ENCODE peak calls at places on chromosomes 5 and 9, in four cellular contexts. R is T1000, K is occipital lobe, W is BE2C. U is an unnamed sample.

GRCh38 chr5:63961598-63962161 is 565 bp downstream of the HTR1A start:
- DNase-seq in R (no peak), K (no peak), W (no peak), U (no peak)

GRCh38 chr5:132747693-132748440 is 641 bp downstream of the CCNI2 start:
- DNase-seq in K (no peak), W (no peak), R (no peak), U (no peak)

GRCh38 chr5:159518361-159518760 is 188.1 kb upstream of the IL12B start:
- DNase-seq in R (no peak), W (no peak), K (no peak), U (no peak)

GRCh38 chr5:75461679-75462078 is 49.8 kb downstream of the CERT1 start:
- DNase-seq in K (no peak), R (no peak), W (no peak), U (no peak)

GRCh38 chr5:80714570-80715298 is 60.0 kb upstream of the DHFR start:
- DNase-seq in R (no peak), W (no peak), K (no peak), U (no peak)

GRCh38 chr9:126055386-126055785 is 271.2 kb upstream of the MVB12B start:
- DNase-seq in K (no peak), W (no peak), R (no peak), U (no peak)

GRCh38 chr5:147538232-147538631 is 28.4 kb upstream of the DPYSL3 start:
- DNase-seq in R (no peak), K (no peak), W (no peak), U (no peak)

GRCh38 chr5:6576861-6577501 is 55.9 kb downstream of the NSUN2 start:
- DNase-seq in R (no peak), W (peak), K (no peak), U (no peak)

GRCh38 chr5:78574157-78574673 is 74.4 kb downstream of the LHFPL2 start:
- DNase-seq in K (no peak), R (no peak), W (no peak), U (no peak)

GRCh38 chr9:127991017-127991756 is 10.4 kb upstream of the EEIG1 start:
- DNase-seq in W (no peak), K (no peak), R (no peak), U (no peak)

GRCh38 chr5:154476343-154477213 is 1.4 kb downstream of the HAND1 start:
- DNase-seq in W (no peak), K (no peak), R (no peak), U (no peak)

GRCh38 chr9:107770716-107771115 is 281.1 kb upstream of the KLF4 start:
- DNase-seq in W (no peak), R (no peak), K (no peak), U (no peak)

GRCh38 chr5:57550132-57550531 is 67.5 kb upstream of the ACTBL2 start:
- DNase-seq in W (no peak), K (no peak), R (no peak), U (no peak)

GRCh38 chr5:108521841-108522506 is 140.1 kb upstream of the FBXL17 start:
- DNase-seq in W (peak), K (no peak), R (peak), U (peak)

GRCh38 chr9:134521817-134522501 is 119.6 kb upstream of the COL5A1 start:
- DNase-seq in W (no peak), K (no peak), R (no peak), U (no peak)

GRCh38 chr5:59905217-59905616 is 11.7 kb upstream of the PDE4D start:
- DNase-seq in W (no peak), R (no peak), K (no peak), U (no peak)

GRCh38 chr9:34252016-34252415 is 73.2 kb downstream of the UBAP1 start:
- DNase-seq in K (no peak), R (no peak), W (no peak), U (no peak)

GRCh38 chr9:93582115-93582514 is 5.7 kb downstream of the PHF2 start:
- DNase-seq in K (no peak), W (no peak), R (no peak), U (no peak)

GRCh38 chr5:168327994-168328393 is 36.5 kb downstream of the WWC1 start:
- DNase-seq in K (no peak), W (no peak), R (no peak), U (no peak)

GRCh38 chr5:147985593-147985992 is 78.2 kb upstream of the SPINK5 start:
- DNase-seq in K (no peak), W (no peak), R (no peak), U (no peak)

GRCh38 chr5:124641154-124641792 is 105.2 kb downstream of the ZNF608 start:
- DNase-seq in K (no peak), R (no peak), W (no peak), U (no peak)

GRCh38 chr5:58410441-58410840 is 49.4 kb downstream of the PLK2 start:
- DNase-seq in K (no peak), W (no peak), R (no peak), U (no peak)

GRCh38 chr9:98658965-98659364 is 49.8 kb downstream of the GABBR2 start:
- DNase-seq in R (no peak), K (no peak), W (no peak), U (no peak)

GRCh38 chr5:83715316-83716060 is 5.2 kb downstream of the HAPLN1 start:
- DNase-seq in W (no peak), K (no peak), R (no peak), U (no peak)

GRCh38 chr5:54669845-54670635 is 152.5 kb downstream of the SNX18 start:
- DNase-seq in K (no peak), R (no peak), W (peak), U (no peak)

GRCh38 chr9:82498918-82499317 is 510.3 kb downstream of the SPATA31D1 start:
- DNase-seq in R (no peak), K (no peak), W (no peak), U (no peak)

GRCh38 chr9:77731930-77732329 is 83.8 kb upstream of the GNA14 start:
- DNase-seq in W (peak), R (no peak), K (no peak), U (no peak)

GRCh38 chr5:39437469-39437868 is 12.7 kb upstream of the DAB2 start:
- DNase-seq in W (no peak), K (no peak), R (no peak), U (no peak)

GRCh38 chr9:128798896-128799295 is 11.8 kb downstream of the TBC1D13 start:
- DNase-seq in W (no peak), K (no peak), R (no peak), U (no peak)

GRCh38 chr5:179260324-179261070 is 84.8 kb downstream of the ADAMTS2 start:
- DNase-seq in R (no peak), K (no peak), W (no peak), U (no peak)

U was measured in GDM1.